ENCODE peak calls at places on chromosomes 5 and 9, in nine cellular contexts. One of them, this sample, is unnamed.

GRCh38 chr9:136059321-136059791 is 35.7 kb downstream of the NACC2 start:
- DNase-seq in stimulated activated CD4-positive, alpha-beta T cell treated with anti-CD3 and anti-CD28 coated beads, Interleukin-2, amount 100 ng/mL, for 24 hours: no peak
- DNase-seq in cardiac fibroblast: no peak
- DNase-seq in HS-27A: no peak
- DNase-seq in KBM-7: no peak
- DNase-seq in AG04450: no peak
- DNase-seq in immature natural killer cell: no peak
- DNase-seq in BJ: no peak
- DNase-seq in body of pancreas: no peak
- DNase-seq in this sample: no peak

GRCh38 chr5:123134653-123135181 is 45.7 kb downstream of the PRDM6 start:
- DNase-seq in stimulated activated CD4-positive, alpha-beta T cell treated with anti-CD3 and anti-CD28 coated beads, Interleukin-2, amount 100 ng/mL, for 24 hours: no peak
- DNase-seq in cardiac fibroblast: no peak
- DNase-seq in HS-27A: no peak
- DNase-seq in KBM-7: no peak
- DNase-seq in AG04450: no peak
- DNase-seq in immature natural killer cell: no peak
- DNase-seq in BJ: no peak
- DNase-seq in body of pancreas: no peak
- DNase-seq in this sample: no peak

GRCh38 chr5:157109744-157110143 is 900 bp upstream of the HAVCR2 start:
- DNase-seq in stimulated activated CD4-positive, alpha-beta T cell treated with anti-CD3 and anti-CD28 coated beads, Interleukin-2, amount 100 ng/mL, for 24 hours: no peak
- DNase-seq in cardiac fibroblast: no peak
- DNase-seq in HS-27A: no peak
- DNase-seq in KBM-7: peak; percentile 21
- DNase-seq in AG04450: no peak
- DNase-seq in immature natural killer cell: peak; percentile 67
- DNase-seq in BJ: no peak
- DNase-seq in body of pancreas: peak; percentile 7
- DNase-seq in this sample: no peak

GRCh38 chr9:6055213-6055612 is 39.8 kb upstream of the RANBP6 start:
- DNase-seq in stimulated activated CD4-positive, alpha-beta T cell treated with anti-CD3 and anti-CD28 coated beads, Interleukin-2, amount 100 ng/mL, for 24 hours: no peak
- DNase-seq in cardiac fibroblast: peak; percentile 99
- DNase-seq in HS-27A: peak; percentile 45
- DNase-seq in KBM-7: peak; percentile 92
- DNase-seq in AG04450: peak; percentile 79
- DNase-seq in immature natural killer cell: peak; percentile 53
- DNase-seq in BJ: peak; percentile 56
- DNase-seq in body of pancreas: peak; percentile 82
- DNase-seq in this sample: peak; percentile 61

GRCh38 chr5:167894631-167895472 is 396.6 kb upstream of the WWC1 start:
- DNase-seq in stimulated activated CD4-positive, alpha-beta T cell treated with anti-CD3 and anti-CD28 coated beads, Interleukin-2, amount 100 ng/mL, for 24 hours: no peak
- DNase-seq in cardiac fibroblast: no peak
- DNase-seq in HS-27A: no peak
- DNase-seq in KBM-7: no peak
- DNase-seq in AG04450: no peak
- DNase-seq in immature natural killer cell: no peak
- DNase-seq in BJ: no peak
- DNase-seq in body of pancreas: no peak
- DNase-seq in this sample: no peak

GRCh38 chr5:35851282-35851681 is 5.4 kb upstream of the IL7R start:
- DNase-seq in stimulated activated CD4-positive, alpha-beta T cell treated with anti-CD3 and anti-CD28 coated beads, Interleukin-2, amount 100 ng/mL, for 24 hours: no peak
- DNase-seq in cardiac fibroblast: no peak
- DNase-seq in HS-27A: no peak
- DNase-seq in KBM-7: peak; percentile 7
- DNase-seq in AG04450: no peak
- DNase-seq in immature natural killer cell: no peak
- DNase-seq in BJ: no peak
- DNase-seq in body of pancreas: no peak
- DNase-seq in this sample: no peak

GRCh38 chr9:92964981-92965758 is 17.8 kb downstream of the FGD3 start:
- DNase-seq in stimulated activated CD4-positive, alpha-beta T cell treated with anti-CD3 and anti-CD28 coated beads, Interleukin-2, amount 100 ng/mL, for 24 hours: peak; percentile 49
- DNase-seq in cardiac fibroblast: no peak
- DNase-seq in HS-27A: no peak
- DNase-seq in KBM-7: peak; percentile 49
- DNase-seq in AG04450: no peak
- DNase-seq in immature natural killer cell: peak; percentile 78
- DNase-seq in BJ: no peak
- DNase-seq in body of pancreas: peak; percentile 39
- DNase-seq in this sample: no peak

GRCh38 chr5:120769291-120769872 is 305.3 kb downstream of the PRR16 start:
- DNase-seq in stimulated activated CD4-positive, alpha-beta T cell treated with anti-CD3 and anti-CD28 coated beads, Interleukin-2, amount 100 ng/mL, for 24 hours: no peak
- DNase-seq in cardiac fibroblast: peak; percentile 52
- DNase-seq in HS-27A: no peak
- DNase-seq in KBM-7: peak; percentile 27
- DNase-seq in AG04450: no peak
- DNase-seq in immature natural killer cell: no peak
- DNase-seq in BJ: no peak
- DNase-seq in body of pancreas: no peak
- DNase-seq in this sample: peak; percentile 40

GRCh38 chr5:81495286-81495685 is 101.4 kb upstream of the ACOT12 start:
- DNase-seq in stimulated activated CD4-positive, alpha-beta T cell treated with anti-CD3 and anti-CD28 coated beads, Interleukin-2, amount 100 ng/mL, for 24 hours: no peak
- DNase-seq in cardiac fibroblast: no peak
- DNase-seq in HS-27A: no peak
- DNase-seq in KBM-7: no peak
- DNase-seq in AG04450: no peak
- DNase-seq in immature natural killer cell: no peak
- DNase-seq in BJ: no peak
- DNase-seq in body of pancreas: no peak
- DNase-seq in this sample: no peak

GRCh38 chr9:1743121-1743710 is 271.9 kb upstream of the SMARCA2 start:
- DNase-seq in stimulated activated CD4-positive, alpha-beta T cell treated with anti-CD3 and anti-CD28 coated beads, Interleukin-2, amount 100 ng/mL, for 24 hours: no peak
- DNase-seq in cardiac fibroblast: no peak
- DNase-seq in HS-27A: no peak
- DNase-seq in KBM-7: no peak
- DNase-seq in AG04450: no peak
- DNase-seq in immature natural killer cell: no peak
- DNase-seq in BJ: no peak
- DNase-seq in body of pancreas: no peak
- DNase-seq in this sample: no peak

GRCh38 chr5:17402291-17403121 is 95.5 kb upstream of the TAF11L2 start:
- DNase-seq in stimulated activated CD4-positive, alpha-beta T cell treated with anti-CD3 and anti-CD28 coated beads, Interleukin-2, amount 100 ng/mL, for 24 hours: no peak
- DNase-seq in cardiac fibroblast: no peak
- DNase-seq in HS-27A: no peak
- DNase-seq in KBM-7: no peak
- DNase-seq in AG04450: no peak
- DNase-seq in immature natural killer cell: no peak
- DNase-seq in BJ: no peak
- DNase-seq in body of pancreas: no peak
- DNase-seq in this sample: no peak

GRCh38 chr9:107667700-107668099 is 178.1 kb upstream of the KLF4 start:
- DNase-seq in stimulated activated CD4-positive, alpha-beta T cell treated with anti-CD3 and anti-CD28 coated beads, Interleukin-2, amount 100 ng/mL, for 24 hours: no peak
- DNase-seq in cardiac fibroblast: no peak
- DNase-seq in HS-27A: no peak
- DNase-seq in KBM-7: no peak
- DNase-seq in AG04450: no peak
- DNase-seq in immature natural killer cell: no peak
- DNase-seq in BJ: no peak
- DNase-seq in body of pancreas: no peak
- DNase-seq in this sample: no peak

GRCh38 chr5:132607133-132607532 is 50.4 kb downstream of the RAD50 start:
- DNase-seq in stimulated activated CD4-positive, alpha-beta T cell treated with anti-CD3 and anti-CD28 coated beads, Interleukin-2, amount 100 ng/mL, for 24 hours: no peak
- DNase-seq in cardiac fibroblast: no peak
- DNase-seq in HS-27A: no peak
- DNase-seq in KBM-7: no peak
- DNase-seq in AG04450: no peak
- DNase-seq in immature natural killer cell: no peak
- DNase-seq in BJ: no peak
- DNase-seq in body of pancreas: no peak
- DNase-seq in this sample: no peak

GRCh38 chr9:96383165-96383939 is at the start of gene SLC35D2:
- DNase-seq in stimulated activated CD4-positive, alpha-beta T cell treated with anti-CD3 and anti-CD28 coated beads, Interleukin-2, amount 100 ng/mL, for 24 hours: peak; percentile 28
- DNase-seq in cardiac fibroblast: peak; percentile 55
- DNase-seq in HS-27A: no peak
- DNase-seq in KBM-7: peak; percentile 41
- DNase-seq in AG04450: no peak
- DNase-seq in immature natural killer cell: peak; percentile 23
- DNase-seq in BJ: no peak
- DNase-seq in body of pancreas: peak; percentile 76
- DNase-seq in this sample: no peak

GRCh38 chr5:135210286-135211055 is 176.4 kb upstream of the PITX1 start:
- DNase-seq in stimulated activated CD4-positive, alpha-beta T cell treated with anti-CD3 and anti-CD28 coated beads, Interleukin-2, amount 100 ng/mL, for 24 hours: no peak
- DNase-seq in cardiac fibroblast: no peak
- DNase-seq in HS-27A: no peak
- DNase-seq in KBM-7: no peak
- DNase-seq in AG04450: no peak
- DNase-seq in immature natural killer cell: no peak
- DNase-seq in BJ: no peak
- DNase-seq in body of pancreas: no peak
- DNase-seq in this sample: no peak

GRCh38 chr9:99075246-99075912 is 29.5 kb upstream of the TGFBR1 start:
- DNase-seq in stimulated activated CD4-positive, alpha-beta T cell treated with anti-CD3 and anti-CD28 coated beads, Interleukin-2, amount 100 ng/mL, for 24 hours: no peak
- DNase-seq in cardiac fibroblast: peak; percentile 69
- DNase-seq in HS-27A: peak; percentile 77
- DNase-seq in KBM-7: no peak
- DNase-seq in AG04450: no peak
- DNase-seq in immature natural killer cell: no peak
- DNase-seq in BJ: no peak
- DNase-seq in body of pancreas: no peak
- DNase-seq in this sample: peak; percentile 51

GRCh38 chr5:69528015-69528414 is 32.0 kb upstream of the GTF2H2C start:
- DNase-seq in stimulated activated CD4-positive, alpha-beta T cell treated with anti-CD3 and anti-CD28 coated beads, Interleukin-2, amount 100 ng/mL, for 24 hours: no peak
- DNase-seq in cardiac fibroblast: no peak
- DNase-seq in HS-27A: no peak
- DNase-seq in KBM-7: no peak
- DNase-seq in AG04450: no peak
- DNase-seq in immature natural killer cell: no peak
- DNase-seq in BJ: no peak
- DNase-seq in body of pancreas: no peak
- DNase-seq in this sample: no peak

GRCh38 chr5:96680759-96681158 is 18.6 kb downstream of the CAST start:
- DNase-seq in stimulated activated CD4-positive, alpha-beta T cell treated with anti-CD3 and anti-CD28 coated beads, Interleukin-2, amount 100 ng/mL, for 24 hours: no peak
- DNase-seq in cardiac fibroblast: peak; percentile 80
- DNase-seq in HS-27A: no peak
- DNase-seq in KBM-7: no peak
- DNase-seq in AG04450: no peak
- DNase-seq in immature natural killer cell: no peak
- DNase-seq in BJ: no peak
- DNase-seq in body of pancreas: no peak
- DNase-seq in this sample: no peak

GRCh38 chr5:124315746-124316415 is 430.6 kb downstream of the ZNF608 start:
- DNase-seq in stimulated activated CD4-positive, alpha-beta T cell treated with anti-CD3 and anti-CD28 coated beads, Interleukin-2, amount 100 ng/mL, for 24 hours: no peak
- DNase-seq in cardiac fibroblast: peak; percentile 50
- DNase-seq in HS-27A: peak; percentile 22
- DNase-seq in KBM-7: no peak
- DNase-seq in AG04450: peak; percentile 10
- DNase-seq in immature natural killer cell: no peak
- DNase-seq in BJ: no peak
- DNase-seq in body of pancreas: no peak
- DNase-seq in this sample: peak; percentile 9

GRCh38 chr9:131410051-131410491 is 16.2 kb downstream of the PRRC2B start:
- DNase-seq in stimulated activated CD4-positive, alpha-beta T cell treated with anti-CD3 and anti-CD28 coated beads, Interleukin-2, amount 100 ng/mL, for 24 hours: no peak
- DNase-seq in cardiac fibroblast: peak; percentile 65
- DNase-seq in HS-27A: no peak
- DNase-seq in KBM-7: peak; percentile 67
- DNase-seq in AG04450: no peak
- DNase-seq in immature natural killer cell: peak; percentile 57
- DNase-seq in BJ: no peak
- DNase-seq in body of pancreas: no peak
- DNase-seq in this sample: no peak

GRCh38 chr9:112333639-112334318 is 360 bp upstream of the PTBP3 start:
- DNase-seq in stimulated activated CD4-positive, alpha-beta T cell treated with anti-CD3 and anti-CD28 coated beads, Interleukin-2, amount 100 ng/mL, for 24 hours: peak; percentile 94
- DNase-seq in cardiac fibroblast: peak; percentile 95
- DNase-seq in HS-27A: peak; percentile 78
- DNase-seq in KBM-7: peak; percentile 93
- DNase-seq in AG04450: peak; percentile 81
- DNase-seq in immature natural killer cell: peak; percentile 86
- DNase-seq in BJ: peak; percentile 64
- DNase-seq in body of pancreas: peak; percentile 94
- DNase-seq in this sample: peak; percentile 24

GRCh38 chr9:129640086-129640870 is 1.7 kb downstream of the ASB6 start:
- DNase-seq in stimulated activated CD4-positive, alpha-beta T cell treated with anti-CD3 and anti-CD28 coated beads, Interleukin-2, amount 100 ng/mL, for 24 hours: no peak
- DNase-seq in cardiac fibroblast: no peak
- DNase-seq in HS-27A: no peak
- DNase-seq in KBM-7: no peak
- DNase-seq in AG04450: no peak
- DNase-seq in immature natural killer cell: no peak
- DNase-seq in BJ: no peak
- DNase-seq in body of pancreas: peak; percentile 80
- DNase-seq in this sample: no peak

GRCh38 chr5:88188458-88189132 is 80.0 kb downstream of the TMEM161B start:
- DNase-seq in stimulated activated CD4-positive, alpha-beta T cell treated with anti-CD3 and anti-CD28 coated beads, Interleukin-2, amount 100 ng/mL, for 24 hours: no peak
- DNase-seq in cardiac fibroblast: peak; percentile 9
- DNase-seq in HS-27A: no peak
- DNase-seq in KBM-7: peak; percentile 60
- DNase-seq in AG04450: no peak
- DNase-seq in immature natural killer cell: no peak
- DNase-seq in BJ: no peak
- DNase-seq in body of pancreas: no peak
- DNase-seq in this sample: no peak

GRCh38 chr5:129098488-129099183 is 4.1 kb downstream of the ISOC1 start:
- DNase-seq in stimulated activated CD4-positive, alpha-beta T cell treated with anti-CD3 and anti-CD28 coated beads, Interleukin-2, amount 100 ng/mL, for 24 hours: no peak
- DNase-seq in cardiac fibroblast: peak; percentile 19
- DNase-seq in HS-27A: no peak
- DNase-seq in KBM-7: peak; percentile 41
- DNase-seq in AG04450: no peak
- DNase-seq in immature natural killer cell: no peak
- DNase-seq in BJ: no peak
- DNase-seq in body of pancreas: no peak
- DNase-seq in this sample: no peak

GRCh38 chr9:71826289-71826688 is 58.0 kb upstream of the CEMIP2 start:
- DNase-seq in stimulated activated CD4-positive, alpha-beta T cell treated with anti-CD3 and anti-CD28 coated beads, Interleukin-2, amount 100 ng/mL, for 24 hours: no peak
- DNase-seq in cardiac fibroblast: no peak
- DNase-seq in HS-27A: no peak
- DNase-seq in KBM-7: no peak
- DNase-seq in AG04450: no peak
- DNase-seq in immature natural killer cell: no peak
- DNase-seq in BJ: no peak
- DNase-seq in body of pancreas: no peak
- DNase-seq in this sample: no peak

GRCh38 chr5:22044229-22044628 is 808.9 kb downstream of the CDH12 start:
- DNase-seq in stimulated activated CD4-positive, alpha-beta T cell treated with anti-CD3 and anti-CD28 coated beads, Interleukin-2, amount 100 ng/mL, for 24 hours: no peak
- DNase-seq in cardiac fibroblast: no peak
- DNase-seq in HS-27A: no peak
- DNase-seq in KBM-7: peak; percentile 58
- DNase-seq in AG04450: no peak
- DNase-seq in immature natural killer cell: no peak
- DNase-seq in BJ: no peak
- DNase-seq in body of pancreas: no peak
- DNase-seq in this sample: no peak

GRCh38 chr5:14871084-14871572 is 450 bp downstream of the ANKH start:
- DNase-seq in stimulated activated CD4-positive, alpha-beta T cell treated with anti-CD3 and anti-CD28 coated beads, Interleukin-2, amount 100 ng/mL, for 24 hours: peak; percentile 51
- DNase-seq in cardiac fibroblast: no peak
- DNase-seq in HS-27A: no peak
- DNase-seq in KBM-7: peak; percentile 16
- DNase-seq in AG04450: no peak
- DNase-seq in immature natural killer cell: no peak
- DNase-seq in BJ: no peak
- DNase-seq in body of pancreas: peak; percentile 27
- DNase-seq in this sample: no peak

GRCh38 chr5:83834306-83834705 is 113.7 kb upstream of the HAPLN1 start:
- DNase-seq in stimulated activated CD4-positive, alpha-beta T cell treated with anti-CD3 and anti-CD28 coated beads, Interleukin-2, amount 100 ng/mL, for 24 hours: no peak
- DNase-seq in cardiac fibroblast: no peak
- DNase-seq in HS-27A: no peak
- DNase-seq in KBM-7: no peak
- DNase-seq in AG04450: no peak
- DNase-seq in immature natural killer cell: no peak
- DNase-seq in BJ: no peak
- DNase-seq in body of pancreas: no peak
- DNase-seq in this sample: no peak

GRCh38 chr5:169095410-169095772 is 205.5 kb downstream of the SLIT3 start:
- DNase-seq in stimulated activated CD4-positive, alpha-beta T cell treated with anti-CD3 and anti-CD28 coated beads, Interleukin-2, amount 100 ng/mL, for 24 hours: no peak
- DNase-seq in cardiac fibroblast: no peak
- DNase-seq in HS-27A: no peak
- DNase-seq in KBM-7: no peak
- DNase-seq in AG04450: no peak
- DNase-seq in immature natural killer cell: no peak
- DNase-seq in BJ: no peak
- DNase-seq in body of pancreas: no peak
- DNase-seq in this sample: no peak

GRCh38 chr9:33463151-33463550 is 10.6 kb downstream of the NOL6 start:
- DNase-seq in stimulated activated CD4-positive, alpha-beta T cell treated with anti-CD3 and anti-CD28 coated beads, Interleukin-2, amount 100 ng/mL, for 24 hours: no peak
- DNase-seq in cardiac fibroblast: no peak
- DNase-seq in HS-27A: no peak
- DNase-seq in KBM-7: no peak
- DNase-seq in AG04450: no peak
- DNase-seq in immature natural killer cell: no peak
- DNase-seq in BJ: no peak
- DNase-seq in body of pancreas: no peak
- DNase-seq in this sample: no peak

GRCh38 chr9:1875921-1876448 is 139.2 kb upstream of the SMARCA2 start:
- DNase-seq in stimulated activated CD4-positive, alpha-beta T cell treated with anti-CD3 and anti-CD28 coated beads, Interleukin-2, amount 100 ng/mL, for 24 hours: peak; percentile 84
- DNase-seq in cardiac fibroblast: no peak
- DNase-seq in HS-27A: no peak
- DNase-seq in KBM-7: no peak
- DNase-seq in AG04450: no peak
- DNase-seq in immature natural killer cell: no peak
- DNase-seq in BJ: no peak
- DNase-seq in body of pancreas: no peak
- DNase-seq in this sample: no peak

This sample was measured in AG04449.